ENCODE peak calls at places on chromosome X, in six cellular contexts. L is neural progenitor cell, N is neuronal stem cell, M is GM23248, A is SK-N-SH, B is K562. H is an unnamed sample. For H3K36me3, the result is how much of the 10 kb centered on the place peaks cover.

GRCh38 chrX:87873347-87873941 is 355.8 kb downstream of the KLHL4 start:
- DNase-seq in L (no peak), N (no peak), M (no peak), A (no peak), B (no peak), H (no peak)

GRCh38 chrX:118420462-118420861 is 74.6 kb downstream of the WDR44 start:
- DNase-seq in L (no peak), N (no peak), M (peak), A (no peak), B (no peak), H (no peak)

GRCh38 chrX:103066606-103067005 is 2.6 kb upstream of the BEX1 start:
- DNase-seq in L (no peak), N (no peak), M (peak), A (no peak), B (no peak), H (no peak)

GRCh38 chrX:56803849-56804681 is 75.0 kb downstream of the NBDY start:
- DNase-seq in L (no peak), N (no peak), M (peak), A (no peak), B (no peak), H (no peak)

GRCh38 chrX:103155201-103155600 is 59.7 kb upstream of the BEX4 start:
- DNase-seq in L (no peak), N (no peak), M (peak), A (no peak), B (no peak), H (no peak)

GRCh38 chrX:121755541-121755940 is 708.1 kb downstream of the GLUD2 start:
- DNase-seq in L (peak), N (no peak), M (no peak), A (no peak), B (no peak), H (no peak)

GRCh38 chrX:78092296-78092695 is 11.8 kb upstream of the PGK1 start:
- DNase-seq in L (peak), N (no peak), M (peak), A (no peak), B (no peak), H (peak)

GRCh38 chrX:17412692-17413091 is 37.7 kb downstream of the NHS start:
- DNase-seq in L (no peak), N (no peak), M (peak), A (peak), B (no peak), H (no peak)

GRCh38 chrX:27571164-27571563 is 19.0 kb upstream of the DCAF8L2 start:
- DNase-seq in L (no peak), N (no peak), M (no peak), A (no peak), B (no peak), H (no peak)

GRCh38 chrX:67892391-67892790 is 348.6 kb downstream of the AR start:
- DNase-seq in L (no peak), N (no peak), M (no peak), A (no peak), B (no peak), H (no peak)

GRCh38 chrX:56784666-56785065 is 55.6 kb downstream of the NBDY start:
- DNase-seq in L (no peak), N (no peak), M (no peak), A (no peak), B (no peak), H (peak)

GRCh38 chrX:103183912-103184311 is 31.0 kb upstream of the BEX4 start:
- DNase-seq in L (no peak), N (no peak), M (no peak), A (no peak), B (no peak), H (no peak)

GRCh38 chrX:109733658-109734022 is 583 bp upstream of the ACSL4 start:
- DNase-seq in L (peak), N (peak), M (no peak), A (no peak), B (no peak), H (no peak)

GRCh38 chrX:132407704-132408103 is 81.1 kb downstream of the MBNL3 start:
- DNase-seq in L (no peak), N (no peak), M (no peak), A (no peak), B (no peak), H (no peak)

GRCh38 chrX:44944894-44945293 is 71.9 kb downstream of the KDM6A start:
- DNase-seq in L (no peak), N (no peak), M (no peak), A (no peak), B (no peak), H (no peak)

GRCh38 chrX:14936561-14936960 is 63.3 kb downstream of the MOSPD2 start:
- DNase-seq in L (no peak), N (no peak), M (peak), A (no peak), B (peak), H (no peak)

GRCh38 chrX:133482345-133483041 is 67.2 kb upstream of the GPC4 start:
- DNase-seq in L (no peak), N (no peak), M (peak), A (no peak), B (no peak), H (no peak)

GRCh38 chrX:15849555-15849954 is 5.1 kb downstream of the AP1S2 start:
- DNase-seq in L (peak), N (no peak), M (peak), A (peak), B (peak), H (no peak)

GRCh38 chrX:30572004-30572403 is 5.6 kb downstream of the TASL start:
- DNase-seq in L (no peak), N (no peak), M (no peak), A (no peak), B (no peak), H (no peak)

GRCh38 chrX:105564536-105564935 is 257.8 kb upstream of the NRK start:
- DNase-seq in L (no peak), N (no peak), M (no peak), A (no peak), B (no peak), H (no peak)

GRCh38 chrX:104742345-104742744 is 176.3 kb downstream of the IL1RAPL2 start:
- DNase-seq in L (no peak), N (no peak), M (no peak), A (no peak), B (no peak), H (no peak)

GRCh38 chrX:111361751-111362150 is 50.2 kb downstream of the DCX start:
- DNase-seq in L (no peak), N (no peak), M (no peak), A (no peak), B (no peak), H (no peak)

GRCh38 chrX:149950681-149951080 is 12.4 kb upstream of the EOLA2 start:
- DNase-seq in L (peak), N (no peak), M (peak), A (peak), B (peak), H (peak)

GRCh38 chrX:14352511-14352910 is 176.8 kb upstream of the GLRA2 start:
- DNase-seq in L (no peak), N (no peak), M (peak), A (no peak), B (no peak), H (no peak)

GRCh38 chrX:154334496-154334895 is 38.9 kb downstream of the TKTL1 start:
- DNase-seq in L (no peak), N (no peak), M (no peak), A (no peak), B (no peak), H (no peak)

GRCh38 chrX:86137071-86137470 is 11.2 kb upstream of the DACH2 start:
- DNase-seq in L (no peak), N (no peak), M (peak), A (no peak), B (no peak), H (no peak)

GRCh38 chrX:107448625-107449468 is 605 bp upstream of the FRMPD3 start:
- DNase-seq in L (peak), N (peak), M (peak), A (peak), B (no peak), H (peak)

GRCh38 chrX:96906741-96907140 is 23.0 kb downstream of the RPA4 start:
- DNase-seq in L (no peak), N (no peak), M (peak), A (no peak), B (no peak), H (no peak)

GRCh38 chrX:93422693-93423092 is 250.7 kb downstream of the NAP1L3 start:
- DNase-seq in L (peak), N (peak), M (peak), A (peak), B (peak), H (peak)

GRCh38 chrX:19674041-19674769 is 158.9 kb upstream of the MAP3K15 start:
- DNase-seq in L (no peak), N (no peak), M (no peak), A (no peak), B (no peak), H (no peak)

GRCh38 chrX:65601530-65602281 is 65.7 kb upstream of the MSN start:
- DNase-seq in L (no peak), N (no peak), M (peak), A (no peak), B (no peak), H (no peak)

GRCh38 chrX:132488092-132488749 is 617 bp downstream of the MBNL3 start:
- DNase-seq in L (no peak), N (no peak), M (peak), A (no peak), B (no peak), H (peak)

GRCh38 chrX:120014354-120015129 is 62.9 kb downstream of the RHOXF2B start:
- DNase-seq in L (no peak), N (no peak), M (no peak), A (no peak), B (no peak), H (no peak)

DNA sequence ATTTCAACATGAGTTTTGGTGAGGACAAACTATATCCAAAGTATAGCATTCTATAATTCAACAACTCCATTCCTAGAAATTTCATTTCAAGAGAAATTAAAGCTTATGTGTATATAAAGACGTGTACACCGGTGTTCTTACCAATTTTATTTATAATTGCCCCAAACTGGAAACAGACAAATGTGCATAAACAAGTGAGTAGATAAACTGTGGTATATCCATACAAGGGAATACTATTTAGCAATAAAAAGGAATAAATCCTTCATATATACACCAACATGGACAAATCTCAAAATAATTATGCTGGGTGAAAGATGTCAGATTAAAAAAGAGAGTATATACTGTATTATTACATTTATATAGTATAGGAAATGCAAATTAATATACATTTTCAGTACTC is 19.9 kb downstream of the HNRNPH2 start:
- DNase-seq in L (no peak), N (no peak), M (no peak), A (no peak), B (no peak), H (no peak)
- H3K36me3 ChIP-seq in L (under half), N (under half), M (under half), A (under half), B (under half), H (under half)

DNA sequence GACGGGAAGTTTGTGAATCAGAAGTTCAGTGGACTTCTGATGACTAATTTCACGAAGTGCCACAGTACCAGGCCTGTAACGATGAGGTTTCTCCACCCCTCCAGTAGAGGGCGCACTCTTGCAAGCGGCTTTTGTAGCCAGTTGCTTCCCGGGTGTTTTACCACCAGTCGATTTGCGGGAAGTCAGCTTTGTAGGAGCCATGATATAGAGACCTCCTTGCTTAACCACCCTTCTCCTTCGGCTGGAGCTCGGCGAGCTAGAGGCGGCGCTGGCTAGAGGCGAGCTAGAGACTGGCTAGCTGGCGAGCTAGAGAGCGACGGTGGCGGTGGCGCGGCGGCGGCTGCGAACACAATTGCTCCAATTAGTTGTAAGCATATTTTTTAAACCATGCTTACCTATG is 72.0 kb downstream of the IL1RAPL1 start:
- DNase-seq in L (no peak), N (no peak), M (no peak), A (no peak), B (peak), H (peak)
- H3K4me2 ChIP-seq in L (no peak), N (no peak), M (no peak), A (no peak), B (no peak), H (no peak)

DNA sequence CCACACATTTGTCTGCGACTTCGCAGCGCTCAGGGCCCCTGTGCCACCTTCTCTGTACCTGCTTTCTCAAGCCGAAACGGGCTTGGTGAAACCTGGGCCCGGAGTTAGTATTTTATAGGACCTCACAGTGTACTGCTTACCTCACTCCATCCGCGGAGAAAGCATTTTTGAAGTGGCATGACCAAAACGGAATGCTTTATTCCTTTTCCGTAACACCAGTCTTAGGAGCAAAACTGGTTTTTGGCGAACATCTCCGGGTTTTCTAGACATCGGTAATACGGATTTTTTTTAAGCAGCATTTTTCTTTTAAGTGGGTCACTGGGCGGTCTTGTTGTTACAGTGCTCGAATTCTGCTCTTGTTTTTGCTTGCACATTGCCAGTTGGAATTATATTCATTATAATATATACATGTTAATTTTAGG is 3.6 kb downstream of the ZIC3 start:
- DNase-seq in L (no peak), N (no peak), M (no peak), A (no peak), B (no peak), H (no peak)
- H3K4me3 ChIP-seq in L (peak), N (peak), M (no peak), A (no peak), B (no peak), H (no peak)

GRCh38 chrX:319579-320125 is 1.1 kb upstream of the GTPBP6 start:
- DNase-seq in L (peak), N (no peak), M (peak), A (no peak), B (no peak), H (no peak)

GRCh38 chrX:317424-318067 is 1.1 kb downstream of the GTPBP6 start:
- DNase-seq in L (no peak), N (no peak), M (peak), A (peak), B (peak), H (no peak)

GRCh38 chrX:318739-319578 is at the start of gene GTPBP6:
- DNase-seq in L (peak), N (peak), M (peak), A (peak), B (peak), H (peak)

GRCh38 chrX:316351-317325 is 2.0 kb downstream of the GTPBP6 start:
- DNase-seq in L (no peak), N (no peak), M (no peak), A (no peak), B (no peak), H (no peak)

GRCh38 chrX:318068-318738 is 393 bp downstream of the GTPBP6 start:
- DNase-seq in L (peak), N (peak), M (peak), A (peak), B (peak), H (peak)
- H3K36me3 ChIP-seq in L (under half), N (under half), M (under half), A (under half), B (under half), H (under half)

GRCh38 chrX:74179936-74180454 is 124.0 kb upstream of the ZCCHC13 start:
- DNase-seq in L (no peak), N (no peak), M (no peak), A (no peak), B (no peak), H (no peak)

GRCh38 chrX:74180716-74181115 is 123.3 kb upstream of the ZCCHC13 start:
- DNase-seq in L (no peak), N (no peak), M (no peak), A (no peak), B (no peak), H (no peak)

GRCh38 chrX:74179071-74179470 is 124.9 kb upstream of the ZCCHC13 start:
- DNase-seq in L (no peak), N (no peak), M (peak), A (no peak), B (no peak), H (no peak)

GRCh38 chrX:74179499-74179898 is 124.5 kb upstream of the ZCCHC13 start:
- DNase-seq in L (no peak), N (no peak), M (no peak), A (no peak), B (no peak), H (no peak)

GRCh38 chrX:74178536-74178935 is 125.4 kb upstream of the ZCCHC13 start:
- DNase-seq in L (peak), N (peak), M (no peak), A (no peak), B (no peak), H (no peak)
- H3K4me2 ChIP-seq in L (no peak), N (no peak), M (no peak), A (no peak), B (no peak), H (no peak)